ENCODE peak calls at places on chromosomes 3 and 15, in four cellular contexts. Y is activated CD8-positive, alpha-beta memory T cell treated with anti-CD3 and anti-CD28 coated beads for 48 hours; X is kidney; V is amygdala. U is an unnamed sample.

GRCh38 chr15:101494251-101494796 is 4.8 kb upstream of the PCSK6 start:
- DNase-seq in Y (no peak), X (no peak), V (no peak), U (no peak)

GRCh38 chr3:8554725-8555621 is 53.4 kb downstream of the LMCD1 start:
- DNase-seq in Y (no peak), X (peak), V (no peak), U (no peak)

GRCh38 chr3:187252311-187252710 is 39.2 kb downstream of the MASP1 start:
- DNase-seq in Y (no peak), X (no peak), V (no peak), U (no peak)

GRCh38 chr3:14598143-14598569 is 53.4 kb upstream of the CCDC174 start:
- DNase-seq in Y (peak), X (no peak), V (peak), U (no peak)

GRCh38 chr3:20772869-20773268 is 586.9 kb upstream of the SGO1 start:
- DNase-seq in Y (no peak), X (no peak), V (no peak), U (no peak)

GRCh38 chr3:47266709-47267489 is 15.7 kb downstream of the KIF9 start:
- DNase-seq in Y (no peak), X (no peak), V (no peak), U (no peak)

GRCh38 chr3:177451277-177451880 is 254.1 kb upstream of the TBL1XR1 start:
- DNase-seq in Y (no peak), X (no peak), V (no peak), U (no peak)

GRCh38 chr3:121481116-121481895 is 64.5 kb downstream of the POLQ start:
- DNase-seq in Y (no peak), X (no peak), V (no peak), U (no peak)

GRCh38 chr3:85476891-85477495 is 518.2 kb downstream of the CADM2 start:
- DNase-seq in Y (no peak), X (no peak), V (no peak), U (no peak)

GRCh38 chr3:65996605-65997004 is 42.1 kb downstream of the MAGI1 start:
- DNase-seq in Y (no peak), X (no peak), V (no peak), U (peak)

GRCh38 chr15:27268923-27269322 is 297.9 kb downstream of the GABRG3 start:
- DNase-seq in Y (no peak), X (no peak), V (no peak), U (no peak)

GRCh38 chr3:9549600-9549999 is 4.0 kb downstream of the LHFPL4 start:
- DNase-seq in Y (no peak), X (no peak), V (no peak), U (no peak)

GRCh38 chr3:55434789-55435188 is 52.3 kb downstream of the WNT5A start:
- DNase-seq in Y (no peak), X (no peak), V (no peak), U (no peak)